ENCODE peak calls at places on chromosomes 2 and 18, in five cellular contexts. X is Peyer's patch, C is fibroblast of mammary gland, V is aorta, N is IMR-90. Y is an unnamed sample.

GRCh38 chr2:164843346-164843841 is 1.8 kb upstream of the COBLL1 start:
- DNase-seq in X (no peak), C (peak; percentile 12), V (no peak), N (no peak), Y (no peak)

GRCh38 chr18:79490593-79491551 is 95.1 kb downstream of the NFATC1 start:
- DNase-seq in X (peak; percentile 41), C (no peak), V (peak; percentile 34), N (no peak), Y (peak; percentile 24)

GRCh38 chr18:76256897-76257500 is 238.0 kb downstream of the ZNF516 start:
- DNase-seq in X (no peak), C (peak; percentile 68), V (no peak), N (peak; percentile 75), Y (no peak)

GRCh38 chr2:127735537-127736399 is 34.5 kb downstream of the SFT2D3 start:
- DNase-seq in X (no peak), C (peak; percentile 23), V (no peak), N (no peak), Y (no peak)

GRCh38 chr2:107529146-107529545 is 297.5 kb upstream of the RGPD4 start:
- DNase-seq in X (no peak), C (peak; percentile 42), V (no peak), N (no peak), Y (peak; percentile 30)

GRCh38 chr2:111122631-111123421 is 2.1 kb downstream of the BCL2L11 start:
- DNase-seq in X (peak; percentile 85), C (peak; percentile 81), V (peak; percentile 91), N (peak; percentile 82), Y (peak; percentile 89)

GRCh38 chr18:63890950-63891304 is 3.4 kb downstream of the SERPINB2 start:
- DNase-seq in X (no peak), C (peak; percentile 12), V (no peak), N (peak; percentile 18), Y (no peak)

GRCh38 chr2:232611559-232612218 is 21.7 kb upstream of the EFHD1 start:
- DNase-seq in X (peak; percentile 83), C (peak; percentile 36), V (peak; percentile 77), N (peak; percentile 54), Y (peak; percentile 74)

GRCh38 chr18:47283476-47283875 is 32.0 kb upstream of the SKOR2 start:
- DNase-seq in X (no peak), C (peak; percentile 54), V (no peak), N (peak; percentile 33), Y (no peak)

GRCh38 chr18:34677056-34677574 is 33.0 kb upstream of the DTNA start:
- DNase-seq in X (no peak), C (no peak), V (no peak), N (no peak), Y (no peak)

GRCh38 chr2:121689356-121689755 is 40.1 kb upstream of the CLASP1 start:
- DNase-seq in X (no peak), C (peak; percentile 73), V (no peak), N (peak; percentile 69), Y (no peak)

GRCh38 chr18:35179906-35180305 is 60.9 kb upstream of the ZNF397 start:
- DNase-seq in X (no peak), C (no peak), V (no peak), N (no peak), Y (no peak)

GRCh38 chr2:218229239-218229638 is 12.2 kb downstream of the ARPC2 start:
- DNase-seq in X (no peak), C (peak; percentile 74), V (no peak), N (peak; percentile 87), Y (no peak)

GRCh38 chr2:238925281-238925680 is 77.4 kb downstream of the TWIST2 start:
- DNase-seq in X (peak; percentile 22), C (no peak), V (no peak), N (no peak), Y (no peak)

GRCh38 chr2:73947412-73948018 is 20.8 kb downstream of the DGUOK start:
- DNase-seq in X (no peak), C (no peak), V (no peak), N (no peak), Y (no peak)

GRCh38 chr18:13376298-13376840 is 157.8 kb downstream of the LDLRAD4 start:
- DNase-seq in X (no peak), C (no peak), V (no peak), N (no peak), Y (no peak)

GRCh38 chr2:84494070-84494469 is 22.2 kb upstream of the DNAH6 start:
- DNase-seq in X (no peak), C (peak; percentile 48), V (no peak), N (peak; percentile 78), Y (no peak)

GRCh38 chr2:91442246-91442905 is 2750.9 kb downstream of the RPIA start:
- DNase-seq in X (peak; percentile 46), C (no peak), V (peak; percentile 53), N (no peak), Y (peak; percentile 20)

GRCh38 chr2:230418341-230419016 is 2.5 kb downstream of the SP100 start:
- DNase-seq in X (peak; percentile 60), C (peak; percentile 75), V (no peak), N (peak; percentile 77), Y (peak; percentile 49)

GRCh38 chr2:105144941-105145300 is 96.6 kb upstream of the GPR45 start:
- DNase-seq in X (no peak), C (no peak), V (no peak), N (no peak), Y (no peak)

GRCh38 chr2:169661263-169661662 is 32.9 kb downstream of the CFAP210 start:
- DNase-seq in X (no peak), C (no peak), V (no peak), N (no peak), Y (no peak)

GRCh38 chr18:49025767-49026500 is 75.2 kb upstream of the SMAD7 start:
- DNase-seq in X (no peak), C (no peak), V (no peak), N (no peak), Y (no peak)

GRCh38 chr2:1854747-1855146 is 110.4 kb upstream of the PXDN start:
- DNase-seq in X (no peak), C (peak; percentile 28), V (no peak), N (peak; percentile 11), Y (no peak)

GRCh38 chr2:202690321-202690900 is 55.6 kb downstream of the FAM117B start:
- DNase-seq in X (no peak), C (peak; percentile 24), V (no peak), N (no peak), Y (no peak)

GRCh38 chr18:50429207-50429948 is 54.5 kb downstream of the SKA1 start:
- DNase-seq in X (no peak), C (peak; percentile 25), V (no peak), N (peak; percentile 12), Y (no peak)

GRCh38 chr2:108917078-108917440 is 72.0 kb downstream of the EDAR start:
- DNase-seq in X (peak; percentile 38), C (no peak), V (no peak), N (peak; percentile 20), Y (no peak)

GRCh38 chr2:205726506-205726905 is 44.2 kb downstream of the NRP2 start:
- DNase-seq in X (no peak), C (no peak), V (no peak), N (no peak), Y (no peak)

GRCh38 chr2:8496079-8496478 is 185.8 kb upstream of the ID2 start:
- DNase-seq in X (peak; percentile 38), C (no peak), V (no peak), N (no peak), Y (no peak)

GRCh38 chr18:9348766-9349165 is 14.2 kb downstream of the TWSG1 start:
- DNase-seq in X (no peak), C (no peak), V (no peak), N (peak; percentile 72), Y (no peak)

GRCh38 chr18:9343577-9343976 is 9.0 kb downstream of the TWSG1 start:
- DNase-seq in X (no peak), C (no peak), V (no peak), N (no peak), Y (no peak)

GRCh38 chr18:9346775-9347174 is 12.2 kb downstream of the TWSG1 start:
- DNase-seq in X (no peak), C (no peak), V (no peak), N (no peak), Y (no peak)

GRCh38 chr18:9353596-9353995 is 19.0 kb downstream of the TWSG1 start:
- DNase-seq in X (no peak), C (no peak), V (no peak), N (no peak), Y (no peak)

DNA sequence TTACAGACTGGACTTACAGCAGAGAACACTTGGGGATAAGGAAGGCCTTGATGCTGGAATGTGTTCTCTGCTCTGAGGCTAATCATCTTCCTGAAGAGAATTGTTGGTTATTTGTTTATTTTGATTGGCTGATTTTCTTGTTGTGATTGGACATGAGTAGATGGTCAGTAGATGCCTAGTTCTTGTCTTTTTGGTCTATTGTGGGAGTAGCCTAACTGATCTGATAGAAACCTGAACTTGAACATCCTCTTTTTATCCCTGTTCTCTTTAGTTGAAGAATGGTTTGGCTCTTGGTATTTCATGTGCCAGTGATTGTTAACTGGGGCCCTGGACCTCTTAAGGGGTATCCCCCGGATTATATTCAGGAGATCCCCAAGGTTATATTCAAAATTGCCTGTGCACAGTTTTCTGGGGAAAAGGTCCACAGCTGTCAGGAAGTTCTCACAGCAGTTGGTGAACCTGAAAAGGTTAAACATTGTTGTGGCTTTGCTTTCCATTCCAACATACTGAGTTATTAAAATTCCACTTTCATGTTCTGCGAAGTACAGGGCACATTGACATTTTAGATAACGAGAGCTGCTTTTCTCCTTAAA is 13.6 kb downstream of the TWSG1 start:
- DNase-seq in X (no peak), C (peak; percentile 55), V (no peak), N (peak; percentile 54), Y (no peak)
- H3K4me3 ChIP-seq in X (no peak overlapping the region), C (no peak overlapping the region), V (no peak overlapping the region), N (no peak overlapping the region), Y (no peak overlapping the region)

DNA sequence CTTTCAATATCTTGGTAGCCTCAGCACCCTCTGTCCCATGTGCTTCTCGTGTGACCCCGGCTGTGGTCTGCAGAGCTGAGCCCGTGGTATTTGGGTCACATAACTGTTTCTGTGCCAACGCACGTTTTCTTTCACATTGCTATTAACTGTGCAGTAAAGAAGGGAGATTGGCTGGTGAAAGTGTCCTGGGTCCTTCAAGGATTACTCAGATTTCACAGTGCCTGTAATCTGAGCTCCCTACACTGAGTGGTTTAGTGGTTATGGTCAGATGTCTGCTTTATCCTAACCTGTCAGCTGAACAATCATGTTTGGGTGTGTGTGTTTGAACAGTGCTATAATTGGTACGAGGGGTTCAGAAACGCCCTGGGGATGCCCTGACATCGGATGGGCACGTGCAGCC is 208.3 kb downstream of the VAPA start:
- DNase-seq in X (no peak), C (peak; percentile 71), V (no peak), N (peak; percentile 86), Y (no peak)
- H3K4me3 ChIP-seq in X (no peak overlapping the region), C (no peak overlapping the region), V (no peak overlapping the region), N (no peak overlapping the region), Y (no peak overlapping the region)

DNA sequence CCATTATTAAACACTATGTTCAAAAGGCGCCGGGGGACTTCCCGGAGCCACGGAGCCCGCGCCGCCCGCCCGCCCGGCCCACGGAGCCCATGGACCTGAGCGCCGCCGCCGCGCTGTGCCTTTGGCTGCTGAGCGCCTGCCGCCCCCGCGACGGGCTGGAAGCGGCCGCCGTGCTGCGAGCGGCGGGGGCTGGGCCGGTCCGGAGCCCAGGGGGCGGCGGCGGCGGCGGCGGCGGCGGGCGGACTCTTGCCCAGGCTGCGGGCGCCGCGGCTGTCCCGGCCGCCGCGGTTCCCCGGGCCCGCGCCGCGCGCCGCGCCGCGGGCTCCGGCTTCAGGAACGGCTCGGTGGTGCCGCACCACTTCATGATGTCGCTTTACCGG is 197 bp downstream of the GDF7 start:
- DNase-seq in X (no peak), C (no peak), V (no peak), N (no peak), Y (no peak)
- H3K4me3 ChIP-seq in X (peak overlapping the region; percentile 43), C (no peak overlapping the region), V (peak overlapping the region; percentile 33), N (peak overlapping the region; percentile 20), Y (peak overlapping the region; percentile 45)

DNA sequence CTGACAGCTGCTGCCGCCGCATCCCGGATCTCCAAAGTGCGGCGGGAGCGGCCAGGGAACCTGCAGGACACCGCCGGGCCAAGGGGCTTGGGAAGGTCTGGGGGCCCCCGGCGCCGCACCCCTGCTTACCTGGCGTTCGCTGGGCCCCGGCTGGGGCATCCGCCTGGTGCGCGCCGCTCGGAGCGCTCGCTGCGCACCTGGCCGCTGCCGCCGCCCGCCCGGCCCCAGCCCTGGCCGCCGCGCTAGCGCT is 321 bp downstream of the ATP8B1 start:
- DNase-seq in X (no peak), C (no peak), V (no peak), N (no peak), Y (no peak)
- H3K4me3 ChIP-seq in X (peak overlapping the region; percentile 60), C (peak overlapping the region; percentile 90), V (peak overlapping the region; percentile 57), N (peak overlapping the region; percentile 95), Y (peak overlapping the region; percentile 97)

Y was measured in heart left ventricle.